ENCODE peak calls at places on chromosomes 2 and 18, in eight cellular contexts. D is stomach, R is H1, C is A549, Q is sigmoid colon, T is tibial nerve, A is esophagus muscularis mucosa, Y is K562. K is an unnamed sample.

GRCh38 chr2:205461169-205461568 is 221.1 kb upstream of the NRP2 start:
- DNase-seq in D (no peak), T (no peak), Q (no peak), C (no peak), A (no peak), R (no peak), Y (no peak), K (no peak)

GRCh38 chr2:46216213-46216612 is 81.0 kb upstream of the EPAS1 start:
- DNase-seq in Q (no peak), R (no peak), Y (no peak), D (no peak), T (no peak), A (no peak), C (no peak), K (no peak)

GRCh38 chr2:128368437-128369125 is 49.9 kb upstream of the HS6ST1 start:
- DNase-seq in Q (peak), A (no peak), R (no peak), T (no peak), C (no peak), D (peak), Y (no peak), K (no peak)

GRCh38 chr2:11784747-11785610 is 38.5 kb downstream of the LPIN1 start:
- DNase-seq in R (peak), Q (peak), C (peak), T (no peak), A (no peak), D (peak), Y (peak), K (peak)

GRCh38 chr2:46170011-46170410 is 127.2 kb upstream of the EPAS1 start:
- DNase-seq in D (no peak), C (no peak), Y (no peak), T (no peak), R (no peak), A (no peak), Q (no peak), K (no peak)

GRCh38 chr18:62549755-62550154 is 26.9 kb downstream of the ZCCHC2 start:
- DNase-seq in Q (no peak), C (no peak), Y (no peak), A (no peak), T (no peak), R (no peak), D (no peak), K (no peak)

GRCh38 chr2:15730545-15731212 is 139.0 kb downstream of the DDX1 start:
- DNase-seq in R (no peak), T (peak), Y (peak), A (peak), Q (peak), D (peak), C (peak), K (peak)

GRCh38 chr2:53505814-53506213 is 261.8 kb upstream of the CHAC2 start:
- DNase-seq in C (no peak), Y (no peak), Q (no peak), D (no peak), A (no peak), R (no peak), T (no peak), K (no peak)

GRCh38 chr2:94956797-94957391 is 68.6 kb upstream of the MAL start:
- DNase-seq in Y (peak), C (peak), D (peak), Q (no peak), A (no peak), R (peak), T (no peak), K (peak)

GRCh38 chr2:9225806-9226205 is 19.2 kb downstream of the ASAP2 start:
- DNase-seq in Q (no peak), A (no peak), C (no peak), R (peak), Y (no peak), T (no peak), D (no peak), K (no peak)

GRCh38 chr2:219571311-219572236 is at the start of gene OBSL1:
- DNase-seq in A (no peak), Y (peak), R (peak), Q (peak), T (no peak), D (peak), C (peak), K (peak)

GRCh38 chr18:73199151-73199550 is 331.4 kb upstream of the NETO1 start:
- DNase-seq in Y (no peak), Q (no peak), D (no peak), R (no peak), C (no peak), T (no peak), A (no peak), K (no peak)

GRCh38 chr18:25594351-25594750 is 242.4 kb upstream of the ZNF521 start:
- DNase-seq in R (no peak), Y (no peak), T (no peak), Q (no peak), A (no peak), D (no peak), C (no peak), K (no peak)

GRCh38 chr2:177692042-177692823 is 299.7 kb downstream of the AGPS start:
- DNase-seq in A (no peak), R (no peak), D (no peak), C (peak), T (no peak), Y (no peak), Q (no peak), K (no peak)

GRCh38 chr2:237433920-237434319 is 20.0 kb upstream of the COL6A3 start:
- DNase-seq in A (no peak), D (no peak), T (no peak), R (no peak), Q (no peak), C (no peak), Y (no peak), K (no peak)

GRCh38 chr18:58004317-58004716 is 39.7 kb upstream of the NEDD4L start:
- DNase-seq in T (no peak), C (no peak), D (no peak), R (no peak), Y (no peak), A (no peak), Q (no peak), K (no peak)

GRCh38 chr2:240712121-240712520 is 20.5 kb downstream of the AQP12A start:
- DNase-seq in Y (no peak), D (no peak), Q (no peak), A (no peak), C (no peak), T (no peak), R (no peak), K (no peak)
- TF ChIP-seq EP300 in Y (no peak), D (no peak), Q (no peak), A (no peak), C (no peak), T (no peak), R (no peak), K (no peak)

GRCh38 chr2:204317640-204318039 is 227.6 kb upstream of the PARD3B start:
- DNase-seq in C (no peak), Y (no peak), Q (no peak), R (no peak), T (no peak), D (no peak), A (no peak), K (no peak)
- TF ChIP-seq EP300 in C (no peak), Y (no peak), Q (no peak), R (no peak), T (no peak), D (no peak), A (no peak), K (no peak)

DNA sequence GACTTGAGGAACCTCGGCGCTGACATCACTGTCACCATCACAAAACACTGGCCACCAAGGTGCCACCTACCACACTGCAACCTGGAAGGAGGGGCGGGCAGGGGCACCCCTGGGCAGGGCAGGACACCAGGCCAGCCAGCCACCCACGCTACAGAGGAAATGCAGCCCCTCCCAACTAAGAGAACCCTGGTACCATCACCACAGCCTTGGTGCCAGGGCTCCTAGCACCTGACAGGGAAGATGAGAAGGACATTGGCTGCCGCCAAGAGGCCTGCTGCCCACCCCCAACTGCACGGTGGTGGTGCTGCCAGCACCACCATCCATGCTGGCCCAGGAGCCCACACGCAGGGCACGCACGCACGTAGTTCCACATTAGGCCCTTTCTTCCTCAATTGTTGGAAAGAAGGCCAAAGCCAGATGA is 88.7 kb downstream of the HDAC4 start:
- DNase-seq in T (no peak), R (no peak), Y (no peak), D (peak), Q (peak), A (no peak), C (no peak), K (peak)
- TF ChIP-seq EP300 in T (no peak), R (no peak), Y (no peak), D (no peak), Q (no peak), A (no peak), C (no peak), K (no peak)

GRCh38 chr18:69123421-69123820 is 277.3 kb upstream of the DOK6 start:
- DNase-seq in D (no peak), Y (no peak), C (no peak), A (no peak), T (no peak), R (no peak), Q (no peak), K (no peak)
- TF ChIP-seq EP300 in D (no peak), Y (no peak), C (no peak), A (no peak), T (no peak), R (no peak), Q (no peak), K (no peak)

K was measured in transverse colon.